ENCODE peak calls at places on chromosomes 12 and 14, in four cellular contexts. Y, Z, L and Q are unnamed samples.

GRCh38 chr12:92068441-92068840 is 77.2 kb downstream of the BTG1 start:
- DNase-seq in L (no peak), Y (no peak), Z (no peak), Q (peak)

GRCh38 chr12:97134495-97134894 is 227.4 kb downstream of the NEDD1 start:
- DNase-seq in Y (no peak), L (no peak), Z (no peak), Q (no peak)

GRCh38 chr14:68787235-68787727 is 5.6 kb downstream of the ZFP36L1 start:
- DNase-seq in Y (peak), Z (peak), L (no peak), Q (no peak)

GRCh38 chr14:102795060-102795925 is 18.0 kb downstream of the TRAF3 start:
- DNase-seq in L (peak), Y (peak), Z (peak), Q (no peak)

GRCh38 chr12:130031571-130032189 is 127.9 kb upstream of the TMEM132D start:
- DNase-seq in Z (peak), Y (peak), L (no peak), Q (peak)

GRCh38 chr12:28517101-28517500 is 326.8 kb downstream of the CCDC91 start:
- DNase-seq in Z (no peak), Y (no peak), L (no peak), Q (no peak)

GRCh38 chr12:125568306-125568705 is 503.1 kb downstream of the AACS start:
- DNase-seq in L (no peak), Z (no peak), Y (no peak), Q (no peak)

GRCh38 chr14:34009956-34010355 is 59.1 kb upstream of the EGLN3 start:
- DNase-seq in Y (no peak), L (no peak), Z (no peak), Q (no peak)

GRCh38 chr12:65510584-65511050 is 232.1 kb downstream of the MSRB3 start:
- DNase-seq in Z (peak), Y (no peak), L (no peak), Q (no peak)

GRCh38 chr12:104573-105081 is 38.1 kb downstream of the IQSEC3 start:
- DNase-seq in Z (peak), Y (peak), L (no peak), Q (peak)

GRCh38 chr12:68796399-68796798 is 11.6 kb upstream of the MDM2 start:
- DNase-seq in L (no peak), Y (no peak), Z (no peak), Q (no peak)

GRCh38 chr12:87603727-87604126 is 425.5 kb downstream of the C12orf50 start:
- DNase-seq in Z (no peak), Y (no peak), L (no peak), Q (no peak)

GRCh38 chr12:55736780-55737580 is 5.9 kb upstream of the GDF11 start:
- DNase-seq in Z (peak), L (no peak), Y (peak), Q (no peak)

GRCh38 chr12:22101749-22102243 is 55.8 kb downstream of the CMAS start:
- DNase-seq in Z (no peak), Y (peak), L (peak), Q (no peak)

GRCh38 chr14:95238674-95239313 is 80.9 kb downstream of the CLMN start:
- DNase-seq in Z (peak), L (no peak), Y (no peak), Q (no peak)

GRCh38 chr12:56198836-56199235 is 9.6 kb upstream of the SMARCC2 start:
- DNase-seq in L (no peak), Y (no peak), Z (no peak), Q (no peak)

GRCh38 chr12:107992870-107993451 is 136.1 kb upstream of the WSCD2 start:
- DNase-seq in L (no peak), Y (peak), Z (peak), Q (peak)

GRCh38 chr12:108607981-108608600 is 10.2 kb upstream of the TMEM119 start:
- DNase-seq in Y (no peak), Z (no peak), L (no peak), Q (no peak)